ENCODE peak calls at places on chromosomes 1 and 21, in four cellular contexts. I, F, M and E are unnamed samples. For H3K9me3, the result is how much of the 10 kb centered on the place peaks cover.

GRCh38 chr1:183879477-183879876 is 74.6 kb downstream of the RGL1 start:
- DNase-seq in I (no peak), F (no peak), M (no peak), E (no peak)

GRCh38 chr1:56417636-56418035 is 161.7 kb downstream of the PLPP3 start:
- DNase-seq in I (no peak), F (no peak), M (no peak), E (no peak)

GRCh38 chr1:199490804-199491527 is 536.5 kb upstream of the NR5A2 start:
- DNase-seq in I (no peak), F (no peak), M (peak), E (peak)

GRCh38 chr1:241640867-241641542 is 836 bp upstream of the CHML start:
- DNase-seq in I (no peak), F (no peak), M (no peak), E (no peak)

GRCh38 chr21:39818557-39818956 is 48.7 kb upstream of the PCP4 start:
- DNase-seq in I (no peak), F (no peak), M (no peak), E (no peak)

GRCh38 chr1:25675729-25676476 is 59.3 kb downstream of the MAN1C1 start:
- DNase-seq in I (no peak), F (no peak), M (no peak), E (no peak)

GRCh38 chr1:47575855-47576757 is 138.3 kb downstream of the FOXD2 start:
- DNase-seq in I (no peak), F (no peak), M (no peak), E (peak)

GRCh38 chr1:6889875-6890480 is 104.7 kb downstream of the CAMTA1 start:
- DNase-seq in I (peak), F (no peak), M (peak), E (peak)

GRCh38 chr1:237386362-237387143 is 344.6 kb downstream of the RYR2 start:
- DNase-seq in I (peak), F (no peak), M (peak), E (peak)

GRCh38 chr21:17479606-17480005 is 33.2 kb upstream of the CXADR start:
- DNase-seq in I (no peak), F (no peak), M (no peak), E (no peak)

GRCh38 chr1:204142032-204142974 is 9.5 kb downstream of the ETNK2 start:
- DNase-seq in I (no peak), F (no peak), M (no peak), E (no peak)

GRCh38 chr1:23556661-23557470 is 2.4 kb downstream of the ID3 start:
- DNase-seq in I (no peak), F (peak), M (peak), E (no peak)

GRCh38 chr1:67058761-67059160 is 4.8 kb upstream of the SLC35D1 start:
- DNase-seq in I (no peak), F (no peak), M (no peak), E (peak)

GRCh38 chr1:114439369-114439768 is 71.6 kb downstream of the TRIM33 start:
- DNase-seq in I (no peak), F (no peak), M (no peak), E (no peak)

GRCh38 chr1:167934407-167935251 is 1.9 kb upstream of the DCAF6 start:
- DNase-seq in I (no peak), F (no peak), M (no peak), E (peak)

GRCh38 chr1:236472850-236473788 is 50.7 kb upstream of the LGALS8 start:
- DNase-seq in I (no peak), F (no peak), M (no peak), E (no peak)

GRCh38 chr1:42424201-42424600 is 31.6 kb downstream of the ZMYND12 start:
- DNase-seq in I (no peak), F (no peak), M (no peak), E (peak)

GRCh38 chr1:21623411-21623961 is 45.7 kb downstream of the RAP1GAP start:
- DNase-seq in I (no peak), F (no peak), M (no peak), E (no peak)

GRCh38 chr1:83850849-83851248 is 148.1 kb downstream of the TTLL7 start:
- DNase-seq in I (no peak), F (no peak), M (no peak), E (no peak)

GRCh38 chr1:223759273-223759672 is 46.9 kb downstream of the CAPN2 start:
- DNase-seq in I (peak), F (peak), M (no peak), E (no peak)

GRCh38 chr1:89610457-89610991 is 22.4 kb upstream of the LRRC8C start:
- DNase-seq in I (no peak), F (no peak), M (no peak), E (no peak)

GRCh38 chr1:12244078-12244477 is 14.2 kb downstream of the VPS13D start:
- DNase-seq in I (peak), F (no peak), M (no peak), E (no peak)

GRCh38 chr1:30605441-30605920 is 117.9 kb downstream of the MATN1 start:
- DNase-seq in I (no peak), F (no peak), M (no peak), E (no peak)

GRCh38 chr1:58773406-58773840 is 10.4 kb downstream of the JUN start:
- DNase-seq in I (no peak), F (no peak), M (no peak), E (peak)

GRCh38 chr1:12034381-12034801 is 15.1 kb downstream of the MIIP start:
- DNase-seq in I (no peak), F (no peak), M (no peak), E (peak)

GRCh38 chr1:18949689-18950414 is 6.6 kb downstream of the IFFO2 start:
- DNase-seq in I (no peak), F (peak), M (no peak), E (peak)

GRCh38 chr1:182217967-182218366 is 156.5 kb upstream of the ZNF648 start:
- DNase-seq in I (no peak), F (no peak), M (peak), E (no peak)

GRCh38 chr1:234631721-234632125 is 21.7 kb upstream of the IRF2BP2 start:
- DNase-seq in I (no peak), F (no peak), M (no peak), E (peak)

GRCh38 chr1:54312874-54313316 is 93.3 kb downstream of the SSBP3 start:
- DNase-seq in I (no peak), F (peak), M (no peak), E (peak)

GRCh38 chr1:88735909-88736308 is 51.8 kb downstream of the PKN2 start:
- DNase-seq in I (no peak), F (no peak), M (no peak), E (no peak)

GRCh38 chr1:42723511-42723910 is 16.5 kb downstream of the CLDN19 start:
- DNase-seq in I (no peak), F (no peak), M (no peak), E (no peak)

GRCh38 chr1:213284626-213285025 is 233.6 kb downstream of the RPS6KC1 start:
- DNase-seq in I (no peak), F (no peak), M (no peak), E (peak)

DNA sequence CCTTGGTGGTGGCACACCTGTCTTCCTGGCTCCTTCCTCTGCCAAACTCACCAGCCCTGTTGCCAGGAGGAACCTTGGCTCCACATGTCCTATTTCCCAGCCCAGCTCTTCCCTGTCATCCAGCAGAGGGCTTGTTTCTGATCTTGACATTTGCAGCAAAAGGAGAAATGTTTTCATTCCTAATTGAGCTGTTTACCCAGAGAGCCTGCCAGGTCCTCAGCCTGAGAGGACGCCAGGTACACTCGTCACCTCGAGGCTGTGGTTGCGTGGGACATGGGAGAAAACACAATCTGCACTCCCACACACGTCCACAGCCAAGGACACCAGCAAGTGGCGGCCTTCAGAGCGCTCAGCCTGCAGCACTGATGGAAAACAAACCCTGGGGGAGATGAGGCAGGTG is 132.8 kb upstream of the CD34 start:
- DNase-seq in I (no peak), F (no peak), M (no peak), E (no peak)
- TF ChIP-seq CTCF in I (no peak), F (no peak), M (no peak), E (no peak)

GRCh38 chr1:77583483-77583882 is 99.0 kb downstream of the ZZZ3 start:
- DNase-seq in I (no peak), F (no peak), M (no peak), E (no peak)
- H3K9me3 ChIP-seq in I (under half), F (under half), M (under half), E (under half)

GRCh38 chr1:38013027-38013588 is 574 bp downstream of the UTP11 start:
- DNase-seq in I (no peak), F (no peak), M (no peak), E (peak)
- H2AFZ ChIP-seq in I (peak), F (no peak), M (no peak), E (peak)

DNA sequence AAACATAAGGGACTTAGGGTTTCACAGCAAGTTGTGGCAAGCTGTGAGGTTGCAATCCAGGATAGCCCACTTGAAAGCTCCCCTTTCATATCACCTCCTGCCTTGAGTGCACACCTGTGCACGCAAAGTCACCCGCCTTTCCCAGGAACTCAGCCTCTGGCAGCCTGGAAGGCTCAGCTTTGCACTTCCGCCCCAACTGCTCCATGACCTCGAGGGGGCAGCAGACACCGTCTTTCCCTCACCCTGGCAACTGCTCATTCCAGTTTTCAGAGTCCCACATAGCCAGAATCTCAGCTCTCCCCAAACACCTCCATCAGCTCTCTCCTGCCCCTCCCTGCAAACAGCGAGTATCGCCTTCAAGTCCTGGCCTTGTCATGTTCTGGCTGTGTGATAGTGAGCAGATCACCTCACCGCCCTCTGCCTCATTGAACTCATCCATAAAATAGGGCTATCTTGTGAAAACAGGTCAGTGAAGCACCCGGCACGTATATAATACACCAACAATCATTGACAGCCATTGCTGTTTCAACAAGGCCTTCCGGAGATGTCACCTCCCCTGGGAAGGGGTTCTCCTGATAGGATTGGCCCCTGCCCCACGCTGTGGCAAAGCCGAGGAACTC is 32.2 kb upstream of the EPB41 start:
- DNase-seq in I (peak), F (peak), M (peak), E (peak)
- TF ChIP-seq CTCF in I (peak), F (peak), M (peak), E (peak)

GRCh38 chr1:248183996-248184395 is 9.4 kb downstream of the OR2M2 start:
- DNase-seq in I (no peak), F (no peak), M (no peak), E (no peak)

DNA sequence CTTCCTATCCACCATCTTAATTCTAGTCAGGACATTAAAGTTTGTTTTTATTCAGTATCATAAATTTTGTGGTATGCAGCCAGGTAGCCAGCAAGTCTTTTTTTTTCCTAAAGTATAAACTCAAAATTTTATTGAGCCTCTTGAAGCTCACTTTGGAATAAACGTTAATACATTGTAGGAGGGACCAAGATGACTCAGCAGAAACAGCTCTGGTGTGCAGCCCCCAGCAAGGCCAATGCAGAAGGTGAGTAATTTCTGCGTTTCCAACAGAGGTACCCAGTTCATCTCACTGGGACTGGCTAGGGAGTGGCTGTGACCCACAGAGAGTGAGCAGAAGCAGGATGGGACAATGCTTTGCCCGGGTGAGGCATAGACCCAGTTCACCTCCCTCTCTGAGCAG is 9.7 kb upstream of the OR2M3 start:
- DNase-seq in I (no peak), F (no peak), M (no peak), E (no peak)
- H3K9me3 ChIP-seq in I (under half), F (under half), M (under half), E (under half)

GRCh38 chr1:44260792-44261474 is 47.7 kb downstream of the DMAP1 start:
- DNase-seq in I (no peak), F (no peak), M (no peak), E (no peak)
- H2AFZ ChIP-seq in I (no peak), F (no peak), M (no peak), E (no peak)

DNA sequence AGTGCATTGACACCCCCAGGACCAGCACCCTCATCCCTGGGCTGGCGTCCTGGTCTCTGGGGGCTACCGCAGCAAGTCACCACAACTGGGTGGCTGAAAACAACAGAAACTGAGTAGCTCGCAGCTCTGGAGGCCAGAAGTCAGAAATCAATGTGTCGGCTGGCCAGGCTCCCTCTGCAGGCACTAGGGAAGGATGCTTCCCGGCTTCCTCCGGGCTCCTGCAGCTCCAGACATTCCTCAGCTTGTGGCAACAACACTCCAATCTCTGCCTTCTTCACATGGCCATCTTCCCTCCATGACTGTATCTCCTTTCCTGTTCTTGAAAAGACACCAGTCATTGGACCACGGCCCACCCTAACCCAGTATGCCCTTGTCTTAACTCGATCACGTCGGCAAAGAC is 224.2 kb downstream of the NPHP4 start:
- DNase-seq in I (no peak), F (peak), M (no peak), E (no peak)
- TF ChIP-seq CTCF in I (no peak), F (peak), M (no peak), E (no peak)

GRCh38 chr21:41578708-41579107 is 70.8 kb upstream of the TMPRSS2 start:
- DNase-seq in I (no peak), F (no peak), M (no peak), E (no peak)
- H3K9me3 ChIP-seq in I (under half), F (under half), M (under half), E (under half)

GRCh38 chr1:172834609-172835008 is 175.7 kb downstream of the FASLG start:
- DNase-seq in I (no peak), F (no peak), M (no peak), E (no peak)

GRCh38 chr1:172827841-172828240 is 168.9 kb downstream of the FASLG start:
- DNase-seq in I (no peak), F (no peak), M (no peak), E (no peak)

GRCh38 chr1:172835834-172836233 is 176.9 kb downstream of the FASLG start:
- DNase-seq in I (no peak), F (no peak), M (no peak), E (no peak)

GRCh38 chr1:172833956-172834355 is 175.1 kb downstream of the FASLG start:
- DNase-seq in I (no peak), F (no peak), M (no peak), E (no peak)

DNA sequence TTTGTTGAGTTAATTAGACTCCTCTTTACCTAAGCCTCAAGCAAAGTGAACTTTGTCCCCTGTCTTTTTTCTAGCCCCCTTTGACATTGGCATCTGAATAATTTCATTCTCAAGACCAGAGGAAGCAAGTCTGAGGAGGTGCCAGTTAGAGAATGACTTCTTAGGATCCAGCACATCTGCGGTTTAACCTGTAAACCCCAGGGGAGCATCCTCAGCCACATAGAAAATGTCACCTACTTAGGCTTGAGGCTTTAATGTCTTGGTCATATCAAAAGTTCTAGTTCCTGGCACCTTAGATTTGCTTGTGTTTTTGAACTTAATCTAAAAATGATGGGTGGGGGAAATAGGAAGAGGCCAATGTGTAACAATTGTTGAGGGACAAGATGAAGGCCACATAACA is 173.4 kb downstream of the FASLG start:
- DNase-seq in I (no peak), F (no peak), M (no peak), E (no peak)
- H2AFZ ChIP-seq in I (no peak), F (no peak), M (no peak), E (no peak)